ENCODE peak calls at places on chromosomes 12 and 14, in five cellular contexts. M, Y, O, L and K are unnamed samples.

GRCh38 chr12:14950982-14951746 is 10.2 kb downstream of the ARHGDIB start:
- DNase-seq in Y (no peak), L (no peak), O (no peak), M (no peak), K (no peak)

GRCh38 chr12:12686925-12687324 is 9.1 kb downstream of the GPR19 start:
- DNase-seq in Y (no peak), M (no peak), O (no peak), L (no peak), K (no peak)

GRCh38 chr12:52703878-52704277 is 554 bp upstream of the KRT77 start:
- DNase-seq in M (no peak), O (no peak), Y (no peak), L (no peak), K (no peak)

GRCh38 chr14:23406244-23406643 is 1.8 kb downstream of the MYH6 start:
- DNase-seq in O (no peak), M (no peak), Y (no peak), L (no peak), K (peak)

GRCh38 chr12:6961695-6962284 is 8.7 kb downstream of the PHB2 start:
- DNase-seq in L (peak), M (peak), O (peak), Y (peak), K (peak)

GRCh38 chr12:41998451-41998850 is 146.2 kb downstream of the GXYLT1 start:
- DNase-seq in L (no peak), Y (no peak), O (no peak), M (no peak), K (no peak)

GRCh38 chr12:132700212-132700913 is 10.3 kb upstream of the PGAM5 start:
- DNase-seq in O (no peak), M (no peak), L (no peak), Y (no peak), K (no peak)

GRCh38 chr12:118334939-118335567 is 37.7 kb downstream of the TAOK3 start:
- DNase-seq in M (no peak), Y (no peak), L (no peak), O (no peak), K (peak)

GRCh38 chr12:18895946-18896345 is 158.0 kb downstream of the CAPZA3 start:
- DNase-seq in O (no peak), Y (no peak), L (no peak), M (no peak), K (no peak)

GRCh38 chr12:122835693-122836026 is 403 bp downstream of the HIP1R start:
- DNase-seq in L (peak), O (peak), M (no peak), Y (peak), K (peak)

GRCh38 chr12:94134226-94134795 is 14.1 kb upstream of the PLXNC1 start:
- DNase-seq in M (no peak), L (peak), Y (peak), O (no peak), K (peak)

GRCh38 chr12:84247931-84248330 is 664.7 kb downstream of the SLC6A15 start:
- DNase-seq in L (no peak), Y (no peak), O (no peak), M (no peak), K (no peak)

GRCh38 chr12:7354521-7354920 is 50.6 kb downstream of the ACSM4 start:
- DNase-seq in M (no peak), L (no peak), Y (no peak), O (peak), K (peak)

DNA sequence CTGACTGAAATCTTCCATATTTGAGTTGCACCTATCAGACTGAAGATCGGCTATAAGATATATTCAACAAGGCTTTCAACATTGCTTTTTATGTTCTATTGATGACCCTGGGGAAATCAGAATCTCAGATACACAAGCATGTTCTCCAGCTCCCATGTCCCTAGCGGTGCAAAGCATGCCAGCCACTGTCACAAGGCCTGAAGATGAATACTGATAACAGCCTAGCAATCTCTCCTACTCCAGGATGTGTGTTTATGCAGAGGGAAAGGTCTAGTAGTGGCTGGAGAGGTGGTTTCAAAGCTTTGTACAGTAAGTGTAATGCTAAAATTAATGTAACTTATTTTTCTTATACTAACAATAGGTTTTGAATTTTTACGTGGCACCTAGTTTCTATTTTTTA is 64.6 kb downstream of the SOX5 start:
- DNase-seq in O (no peak), L (no peak), M (no peak), Y (no peak), K (no peak)
- TF ChIP-seq CTCF in O (no peak), L (no peak), M (no peak), Y (no peak), K (no peak)

DNA sequence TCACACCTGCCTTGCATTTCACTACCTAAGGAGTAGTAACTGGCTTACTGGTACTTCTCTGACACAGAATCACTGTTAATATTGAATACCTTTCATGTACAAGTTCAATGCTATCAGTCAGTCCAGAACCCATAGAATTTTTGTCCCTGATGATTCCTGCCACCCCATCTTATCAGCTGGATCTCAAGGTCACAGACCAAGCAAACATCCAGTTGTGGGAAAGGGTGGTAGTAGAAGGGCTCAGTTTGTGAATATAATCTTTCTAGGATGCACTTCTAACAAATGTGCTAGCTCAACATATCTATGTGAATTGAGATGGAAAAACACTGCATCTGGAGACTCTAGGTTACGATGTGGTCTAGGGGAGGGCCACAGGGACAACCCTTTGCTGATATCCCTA is 14.1 kb downstream of the PPP1CC start:
- DNase-seq in Y (no peak), M (no peak), O (no peak), L (no peak), K (no peak)
- TF ChIP-seq CTCF in Y (no peak), M (no peak), O (no peak), L (no peak), K (no peak)

GRCh38 chr12:78121969-78122610 is 291.4 kb downstream of the NAV3 start:
- DNase-seq in Y (no peak), M (no peak), O (no peak), L (no peak), K (no peak)

GRCh38 chr12:78118036-78118435 is 287.3 kb downstream of the NAV3 start:
- DNase-seq in O (no peak), L (no peak), M (no peak), Y (no peak), K (peak)

GRCh38 chr12:78118486-78118885 is 287.8 kb downstream of the NAV3 start:
- DNase-seq in M (no peak), Y (no peak), L (no peak), O (no peak), K (no peak)

GRCh38 chr12:78119351-78119918 is 288.7 kb downstream of the NAV3 start:
- DNase-seq in L (no peak), O (no peak), M (no peak), Y (no peak), K (no peak)

GRCh38 chr12:78120866-78121590 is 290.3 kb downstream of the NAV3 start:
- DNase-seq in Y (no peak), O (peak), M (no peak), L (no peak), K (peak)
- TF ChIP-seq CTCF in Y (peak), O (peak), M (no peak), L (no peak), K (peak)

DNA sequence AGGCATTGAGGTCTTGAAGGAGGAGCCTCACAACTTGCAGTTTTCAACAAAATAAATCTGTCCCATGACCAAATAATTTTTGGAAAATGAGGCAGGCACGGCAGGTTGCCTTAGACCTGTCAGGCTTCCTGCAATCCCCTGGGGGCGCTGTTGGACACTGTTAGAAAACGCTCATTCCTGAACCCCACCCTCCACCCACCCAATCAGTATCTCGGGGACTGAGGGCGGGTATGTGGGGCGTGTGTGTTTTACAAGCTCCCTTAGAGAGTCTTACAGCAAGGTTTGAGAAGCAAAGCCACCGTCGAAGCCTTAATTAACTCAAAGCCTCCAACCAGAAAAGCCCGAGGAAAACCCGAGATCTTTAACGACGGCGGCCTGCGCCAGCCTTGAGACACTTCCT is 122.8 kb downstream of the GLT1D1 start:
- DNase-seq in L (peak), M (no peak), Y (no peak), O (peak), K (peak)
- TF ChIP-seq CTCF in L (peak), M (no peak), Y (peak), O (peak), K (peak)

GRCh38 chr14:51242545-51243490 is 2.8 kb downstream of the TMX1 start:
- DNase-seq in Y (no peak), L (peak), O (no peak), M (no peak), K (peak)
- TF ChIP-seq CTCF in Y (peak), L (no peak), O (no peak), M (no peak), K (peak)

GRCh38 chr14:104752735-104753527 is at the start of gene SIVA1:
- DNase-seq in M (peak), Y (peak), L (peak), O (peak), K (peak)
- TF ChIP-seq CTCF in M (no peak), Y (no peak), L (no peak), O (peak), K (no peak)

GRCh38 chr14:58540693-58541092 is 97.1 kb upstream of the DACT1 start:
- DNase-seq in L (no peak), Y (no peak), M (no peak), O (no peak), K (no peak)
- TF ChIP-seq CTCF in L (no peak), Y (no peak), M (no peak), O (no peak), K (no peak)